ENCODE peak calls at places on chromosomes 6 and 20, in eight cellular contexts. I is cerebellum, B is AG04449, C is Peyer's patch, T is NB4, S is type B pancreatic cell, W is RCC 7860, J is nephron progenitor cell. M is an unnamed sample.

GRCh38 chr6:13923527-13924145 is 1.1 kb upstream of the RNF182 start:
- DNase-seq in W (peak; percentile 53), B (peak; percentile 19), I (no peak), S (no peak), J (no peak), C (no peak), T (peak; percentile 77), M (no peak)

GRCh38 chr6:168158280-168158979 is 79.4 kb upstream of the FRMD1 start:
- DNase-seq in J (no peak), B (no peak), C (no peak), I (no peak), S (peak; percentile 62), W (no peak), T (no peak), M (no peak)

GRCh38 chr6:117555882-117556498 is 46.3 kb downstream of the GOPC start:
- DNase-seq in W (no peak), J (peak; percentile 59), S (no peak), B (no peak), T (peak; percentile 53), C (peak; percentile 49), I (peak; percentile 26), M (peak; percentile 46)

GRCh38 chr6:17281100-17281496 is at the start of gene RBM24:
- DNase-seq in J (peak; percentile 77), B (no peak), W (no peak), T (no peak), C (no peak), S (peak; percentile 73), I (peak; percentile 36), M (no peak)

GRCh38 chr6:36345681-36346417 is 9.2 kb upstream of the BNIP5 start:
- DNase-seq in C (no peak), W (no peak), S (no peak), I (no peak), J (no peak), B (no peak), T (no peak), M (no peak)

GRCh38 chr20:48668451-48668946 is 159.3 kb downstream of the PREX1 start:
- DNase-seq in C (no peak), T (peak; percentile 51), W (no peak), S (no peak), J (no peak), B (no peak), I (no peak), M (no peak)

GRCh38 chr20:19661717-19662637 is 96.1 kb upstream of the RIN2 start:
- DNase-seq in C (peak; percentile 47), W (peak; percentile 51), S (no peak), J (peak; percentile 69), T (peak; percentile 80), I (peak; percentile 58), B (peak; percentile 5), M (peak; percentile 46)

GRCh38 chr6:134035823-134036296 is 16.6 kb downstream of the SLC2A12 start:
- DNase-seq in S (no peak), W (peak; percentile 72), J (no peak), T (peak; percentile 61), B (no peak), I (no peak), C (no peak), M (peak; percentile 40)

GRCh38 chr6:125066964-125067363 is 86.6 kb upstream of the TPD52L1 start:
- DNase-seq in J (no peak), C (no peak), T (peak; percentile 53), W (peak; percentile 9), I (no peak), S (no peak), B (no peak), M (peak; percentile 82)

GRCh38 chr6:85676086-85676729 is 33.5 kb upstream of the SYNCRIP start:
- DNase-seq in C (no peak), W (no peak), I (no peak), T (peak; percentile 39), S (no peak), J (no peak), B (no peak), M (peak; percentile 31)

GRCh38 chr20:57323034-57323433 is 6.6 kb upstream of the SPO11 start:
- DNase-seq in I (peak; percentile 5), S (peak; percentile 60), T (peak; percentile 86), W (no peak), C (no peak), J (peak; percentile 20), B (no peak), M (no peak)

GRCh38 chr6:343960-344815 is 47.4 kb upstream of the IRF4 start:
- DNase-seq in T (no peak), S (no peak), J (no peak), C (no peak), I (no peak), B (no peak), W (no peak), M (no peak)

GRCh38 chr20:31605031-31605901 is at the start of gene ID1:
- DNase-seq in J (peak; percentile 94), I (peak; percentile 95), C (peak; percentile 91), T (peak; percentile 91), S (peak; percentile 99), B (no peak), W (peak; percentile 99), M (peak; percentile 84)

GRCh38 chr6:107348224-107348623 is 111.1 kb downstream of the PDSS2 start:
- DNase-seq in S (no peak), T (no peak), B (no peak), J (no peak), C (no peak), W (no peak), I (no peak), M (no peak)

GRCh38 chr6:169589293-169589692 is 112.5 kb downstream of the WDR27 start:
- DNase-seq in J (no peak), B (no peak), I (no peak), T (no peak), W (peak; percentile 19), C (peak; percentile 76), S (no peak), M (no peak)